ENCODE peak calls at places on chromosomes 7 and 10, in five cellular contexts. K is A549, T is IMR-90, G is HepG2, E is H1. Q is an unnamed sample.

GRCh38 chr10:92811986-92812385 is 36.3 kb upstream of the EXOC6 start:
- DNase-seq in K (no peak), T (no peak), G (no peak), E (no peak), Q (no peak)

GRCh38 chr7:131021902-131022301 is 287.9 kb upstream of the KLF14 start:
- DNase-seq in K (no peak), T (no peak), G (no peak), E (no peak), Q (no peak)

GRCh38 chr10:60801538-60801937 is 23.3 kb downstream of the CDK1 start:
- DNase-seq in K (no peak), T (peak; percentile 54), G (peak; percentile 44), E (no peak), Q (no peak)

GRCh38 chr7:29877196-29877595 is 70.9 kb downstream of the WIPF3 start:
- DNase-seq in K (no peak), T (no peak), G (peak; percentile 44), E (no peak), Q (no peak)

GRCh38 chr10:87506988-87507387 is 2.3 kb downstream of the MINPP1 start:
- DNase-seq in K (no peak), T (no peak), G (no peak), E (no peak), Q (no peak)

GRCh38 chr10:58666024-58666423 is 153.4 kb downstream of the BICC1 start:
- DNase-seq in K (no peak), T (no peak), G (peak; percentile 71), E (no peak), Q (no peak)

GRCh38 chr10:7474388-7474787 is 63.6 kb upstream of the SFMBT2 start:
- DNase-seq in K (no peak), T (no peak), G (no peak), E (no peak), Q (no peak)

GRCh38 chr10:69406302-69406811 is 10.4 kb downstream of the TACR2 start:
- DNase-seq in K (no peak), T (no peak), G (no peak), E (no peak), Q (no peak)

GRCh38 chr7:87517136-87517805 is 41.8 kb upstream of the ABCB4 start:
- DNase-seq in K (no peak), T (peak; percentile 0), G (no peak), E (no peak), Q (no peak)

GRCh38 chr7:66258409-66258808 is 53.3 kb downstream of the TPST1 start:
- DNase-seq in K (no peak), T (no peak), G (no peak), E (no peak), Q (no peak)

GRCh38 chr7:143504215-143504936 is 26.7 kb downstream of the TAS2R41 start:
- DNase-seq in K (no peak), T (peak; percentile 28), G (no peak), E (no peak), Q (no peak)

GRCh38 chr7:46576950-46577349 is 655.9 kb upstream of the IGFBP3 start:
- DNase-seq in K (no peak), T (peak; percentile 55), G (no peak), E (no peak), Q (no peak)

GRCh38 chr7:34078864-34079263 is 173.5 kb downstream of the BMPER start:
- DNase-seq in K (no peak), T (no peak), G (no peak), E (no peak), Q (no peak)

GRCh38 chr7:118420888-118421287 is 196.4 kb downstream of the ANKRD7 start:
- DNase-seq in K (no peak), T (no peak), G (no peak), E (no peak), Q (no peak)

GRCh38 chr7:407706-408539 is 111.7 kb downstream of the PDGFA start:
- DNase-seq in K (no peak), T (no peak), G (no peak), E (no peak), Q (no peak)

GRCh38 chr10:31961675-31962074 is 33.0 kb upstream of the ARHGAP12 start:
- DNase-seq in K (peak; percentile 37), T (peak; percentile 64), G (no peak), E (no peak), Q (no peak)

GRCh38 chr7:124764071-124764846 is 1.3 kb downstream of the GPR37 start:
- DNase-seq in K (no peak), T (peak; percentile 6), G (no peak), E (no peak), Q (no peak)

GRCh38 chr7:3559178-3559765 is 258.2 kb downstream of the SDK1 start:
- DNase-seq in K (peak; percentile 54), T (peak; percentile 97), G (no peak), E (no peak), Q (no peak)

GRCh38 chr10:128468462-128468861 is 342.2 kb upstream of the MKI67 start:
- DNase-seq in K (no peak), T (no peak), G (no peak), E (no peak), Q (no peak)

GRCh38 chr10:101389986-101390531 is 36.1 kb downstream of the BTRC start:
- DNase-seq in K (no peak), T (no peak), G (no peak), E (no peak), Q (no peak)

GRCh38 chr10:94303929-94304328 is 58.8 kb downstream of the NOC3L start:
- DNase-seq in K (no peak), T (no peak), G (peak; percentile 30), E (no peak), Q (no peak)

GRCh38 chr10:25014579-25014978 is 1.4 kb downstream of the ENKUR start:
- DNase-seq in K (no peak), T (no peak), G (no peak), E (no peak), Q (no peak)

GRCh38 chr10:25015927-25016348 is at the start of gene ENKUR:
- DNase-seq in K (peak; percentile 95), T (peak; percentile 90), G (peak; percentile 84), E (peak; percentile 47), Q (no peak)

GRCh38 chr10:25017661-25018060 is 1.2 kb downstream of the THNSL1 start:
- DNase-seq in K (no peak), T (no peak), G (no peak), E (no peak), Q (no peak)

GRCh38 chr10:25017247-25017590 is 807 bp downstream of the THNSL1 start:
- DNase-seq in K (no peak), T (peak; percentile 13), G (no peak), E (no peak), Q (peak; percentile 20)

DNA sequence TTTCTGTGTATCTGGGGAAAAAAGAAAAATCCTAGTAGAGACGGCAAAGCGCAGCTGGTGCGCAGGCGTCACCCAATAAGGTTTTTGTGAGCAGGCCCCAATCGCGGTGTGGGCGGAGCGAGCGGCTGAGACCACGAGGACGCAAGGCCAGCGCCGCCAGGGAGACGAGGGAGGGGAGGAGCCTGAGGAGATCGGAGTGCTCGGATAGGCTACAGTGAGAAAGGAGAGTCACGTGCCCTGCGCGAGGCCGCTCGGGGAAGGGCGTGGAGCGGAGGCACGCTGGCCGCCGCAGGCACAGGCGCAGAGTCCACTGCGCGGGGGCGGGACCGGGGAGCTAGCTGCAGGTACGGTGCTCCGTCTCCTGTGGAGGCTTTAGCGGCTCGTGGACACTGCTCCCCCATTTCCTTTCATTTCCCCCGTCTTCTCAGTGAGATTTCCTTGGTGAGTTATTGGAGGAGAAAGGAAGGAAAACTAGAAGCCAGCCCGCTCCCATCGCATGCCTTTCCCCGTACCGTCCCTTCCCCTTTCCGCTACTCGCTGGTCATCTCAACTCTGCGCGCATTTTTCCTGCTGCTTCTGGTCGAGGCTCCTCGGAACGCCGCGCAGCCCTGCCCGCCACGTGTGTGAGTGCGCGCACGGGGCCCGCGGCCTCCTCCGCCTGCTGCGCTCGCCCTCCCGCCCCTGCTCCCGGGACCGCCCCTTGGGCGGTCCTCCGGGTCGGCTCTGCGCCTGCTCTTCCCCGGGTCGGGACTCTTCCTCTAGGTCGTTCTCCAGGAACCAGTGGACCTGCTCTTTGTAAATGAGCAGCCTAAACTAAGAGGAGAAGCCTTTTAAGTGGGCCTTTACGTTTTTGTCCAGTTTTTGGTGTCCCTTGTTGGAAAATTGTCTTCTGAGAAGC is at the start of gene THNSL1:
- DNase-seq in K (peak; percentile 99), T (peak; percentile 99), G (peak; percentile 97), E (peak; percentile 94), Q (peak; percentile 90)
- TF ChIP-seq POLR2A in K (peak; percentile 93), T (peak; percentile 84), G (peak; percentile 96), E (peak; percentile 99), Q (peak; percentile 94)

GRCh38 chr10:115141254-115141653 is 48.1 kb downstream of the ATRNL1 start:
- DNase-seq in K (peak; percentile 8), T (peak; percentile 12), G (no peak), E (no peak), Q (no peak)
- TF ChIP-seq RFX5 in K (no peak), T (no peak), G (no peak), E (no peak), Q (no peak)

DNA sequence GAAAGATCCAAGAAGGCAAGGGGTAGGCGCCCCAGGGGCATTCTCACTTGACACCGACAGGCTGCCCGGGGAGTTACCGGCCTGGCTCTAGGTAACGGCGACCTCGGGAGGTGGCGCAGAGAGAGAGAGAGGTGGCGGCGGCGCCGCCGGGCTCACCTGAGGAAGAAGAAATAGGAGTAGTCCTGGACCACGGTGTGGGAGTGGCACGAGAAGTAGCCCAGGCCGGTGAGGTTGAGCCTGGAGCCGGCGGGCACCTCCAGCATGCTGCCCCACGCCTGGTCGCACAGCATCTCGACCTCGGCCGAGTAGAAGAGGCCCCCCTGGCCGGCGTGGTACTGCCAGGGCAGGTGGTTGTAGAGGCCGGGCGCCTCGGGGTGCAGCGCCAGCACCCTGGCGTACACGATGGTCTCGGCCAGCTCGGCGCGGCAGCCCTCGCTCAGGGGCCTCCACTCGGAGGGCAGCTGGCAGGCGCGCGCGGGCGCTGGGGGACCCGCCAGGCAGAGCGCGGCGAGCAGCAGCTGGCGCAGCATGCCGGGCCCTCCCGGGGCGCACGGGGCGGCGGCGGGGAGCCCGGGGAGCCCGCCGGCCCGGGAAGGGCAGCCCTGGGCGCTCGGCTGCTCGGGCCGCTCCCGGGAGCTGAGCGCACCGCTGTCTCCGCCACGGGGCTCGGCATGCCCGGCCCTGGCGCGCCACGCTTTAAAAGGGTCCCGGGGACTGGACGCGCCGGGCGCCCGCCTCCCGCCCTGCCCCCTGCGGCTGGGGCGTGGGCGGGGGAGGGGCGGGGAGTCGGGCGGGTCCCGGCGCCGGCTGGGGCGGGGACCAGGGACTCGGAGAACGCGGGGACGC is at the start of gene CCDC3:
- DNase-seq in K (no peak), T (no peak), G (no peak), E (peak; percentile 9), Q (no peak)
- TF ChIP-seq POLR2A in K (no peak), T (no peak), G (no peak), E (no peak), Q (no peak)

GRCh38 chr10:125125951-125126735 is 34.2 kb downstream of the CTBP2 start:
- DNase-seq in K (no peak), T (no peak), G (no peak), E (no peak), Q (no peak)

GRCh38 chr10:125127110-125127509 is 33.3 kb downstream of the CTBP2 start:
- DNase-seq in K (no peak), T (no peak), G (no peak), E (no peak), Q (no peak)

GRCh38 chr10:125124114-125124486 is 36.3 kb downstream of the CTBP2 start:
- DNase-seq in K (no peak), T (no peak), G (no peak), E (no peak), Q (no peak)

GRCh38 chr10:125123363-125124113 is 36.8 kb downstream of the CTBP2 start:
- DNase-seq in K (peak; percentile 95), T (peak; percentile 69), G (no peak), E (no peak), Q (no peak)

GRCh38 chr10:125124907-125125306 is 35.5 kb downstream of the CTBP2 start:
- DNase-seq in K (no peak), T (peak; percentile 32), G (no peak), E (no peak), Q (no peak)
- TF ChIP-seq RFX5 in K (no peak), T (no peak), G (no peak), E (no peak), Q (no peak)

GRCh38 chr10:13654846-13655245 is 68.1 kb downstream of the PRPF18 start:
- DNase-seq in K (no peak), T (no peak), G (no peak), E (no peak), Q (no peak)
- TF ChIP-seq POLR2A in K (no peak), T (no peak), G (no peak), E (no peak), Q (no peak)

Q was measured in GM12878.